ENCODE peak calls at places on chromosomes 12 and 14, in ten cellular contexts. R, E, N, V, Y, D, K, B, H and T are unnamed samples.

GRCh38 chr12:62840311-62840710 is 94.6 kb downstream of the PPM1H start:
- DNase-seq in R (no peak), E (no peak), N (peak), V (no peak), Y (no peak), D (peak), K (no peak), B (no peak), H (no peak), T (no peak)

GRCh38 chr14:54299393-54300363 is 97.1 kb upstream of the CDKN3 start:
- DNase-seq in R (no peak), E (no peak), N (no peak), V (peak), Y (no peak), D (peak), K (no peak), B (no peak), H (no peak), T (no peak)

GRCh38 chr14:68146812-68147211 is 327.2 kb downstream of the RAD51B start:
- DNase-seq in R (no peak), E (no peak), N (peak), V (no peak), Y (peak), D (no peak), K (no peak), B (no peak), H (no peak), T (no peak)

GRCh38 chr12:44531349-44531905 is 344.7 kb downstream of the NELL2 start:
- DNase-seq in R (no peak), E (no peak), N (no peak), V (no peak), Y (no peak), D (no peak), K (no peak), B (no peak), H (no peak), T (no peak)

GRCh38 chr12:20194171-20194570 is 174.2 kb upstream of the PDE3A start:
- DNase-seq in R (peak), E (no peak), N (no peak), V (no peak), Y (no peak), D (no peak), K (peak), B (peak), H (no peak), T (no peak)

GRCh38 chr12:58640314-58640713 is 280.0 kb downstream of the LRIG3 start:
- DNase-seq in R (no peak), E (no peak), N (peak), V (no peak), Y (no peak), D (no peak), K (no peak), B (no peak), H (no peak), T (no peak)

GRCh38 chr14:102967506-102967795 is 45.0 kb downstream of the AMN start:
- DNase-seq in R (no peak), E (no peak), N (no peak), V (no peak), Y (no peak), D (no peak), K (no peak), B (no peak), H (no peak), T (no peak)

GRCh38 chr14:90905531-90905930 is 89.3 kb upstream of the TTC7B start:
- DNase-seq in R (no peak), E (no peak), N (no peak), V (no peak), Y (no peak), D (no peak), K (no peak), B (no peak), H (no peak), T (no peak)

GRCh38 chr12:6570264-6570887 is 2.3 kb upstream of the NOP2 start:
- DNase-seq in R (peak), E (peak), N (peak), V (no peak), Y (peak), D (peak), K (peak), B (peak), H (no peak), T (peak)

DNA sequence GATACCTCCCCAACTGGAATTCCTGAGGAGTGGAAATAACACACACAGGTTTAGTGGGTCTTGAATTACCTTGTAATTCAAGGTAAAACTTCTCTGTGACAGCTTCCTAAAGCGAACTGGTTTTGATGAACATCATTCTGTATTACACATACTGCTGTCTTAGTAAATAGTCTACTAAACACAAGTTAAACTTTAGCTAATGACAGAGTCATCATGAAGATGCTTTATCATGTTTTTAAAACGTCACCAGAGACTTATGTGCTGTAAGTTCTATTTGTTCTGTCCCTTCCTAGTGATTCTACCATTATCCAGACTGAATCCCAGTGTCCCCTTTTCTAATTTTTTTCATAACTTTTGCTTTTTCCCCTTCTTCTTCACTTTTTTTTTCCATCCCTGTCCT is 11.6 kb upstream of the GXYLT1 start:
- DNase-seq in R (no peak), E (no peak), N (no peak), V (no peak), Y (no peak), D (no peak), K (no peak), B (no peak), H (no peak), T (no peak)
- H3K4me3 ChIP-seq in R (no peak), E (no peak), N (no peak), V (no peak), Y (no peak), D (no peak), K (no peak), B (no peak), H (no peak), T (no peak)

DNA sequence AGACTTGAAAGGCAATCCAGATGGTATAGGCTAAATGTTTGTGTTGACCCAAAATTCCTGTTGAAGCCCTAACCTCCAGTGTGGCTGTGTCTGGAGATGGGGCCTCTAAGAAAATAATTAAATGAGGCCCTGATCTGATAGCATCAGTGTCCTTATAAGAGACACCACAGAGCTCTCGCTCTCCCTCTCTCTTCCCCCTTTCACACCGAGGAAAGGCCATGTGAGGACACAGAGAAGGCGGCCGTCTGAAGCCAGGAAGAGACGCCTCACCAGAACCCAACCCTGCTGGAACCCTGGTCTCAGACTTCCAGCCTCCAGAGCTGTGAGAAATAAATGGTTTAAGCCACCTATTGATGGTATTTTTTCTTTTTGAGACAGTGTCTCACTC is 87.5 kb downstream of the SCARB1 start:
- DNase-seq in R (no peak), E (no peak), N (no peak), V (no peak), Y (no peak), D (no peak), K (no peak), B (no peak), H (no peak), T (no peak)
- H3K27ac ChIP-seq in R (no peak), E (no peak), N (peak), V (no peak), Y (no peak), D (no peak), K (no peak), B (no peak), H (no peak), T (no peak)

DNA sequence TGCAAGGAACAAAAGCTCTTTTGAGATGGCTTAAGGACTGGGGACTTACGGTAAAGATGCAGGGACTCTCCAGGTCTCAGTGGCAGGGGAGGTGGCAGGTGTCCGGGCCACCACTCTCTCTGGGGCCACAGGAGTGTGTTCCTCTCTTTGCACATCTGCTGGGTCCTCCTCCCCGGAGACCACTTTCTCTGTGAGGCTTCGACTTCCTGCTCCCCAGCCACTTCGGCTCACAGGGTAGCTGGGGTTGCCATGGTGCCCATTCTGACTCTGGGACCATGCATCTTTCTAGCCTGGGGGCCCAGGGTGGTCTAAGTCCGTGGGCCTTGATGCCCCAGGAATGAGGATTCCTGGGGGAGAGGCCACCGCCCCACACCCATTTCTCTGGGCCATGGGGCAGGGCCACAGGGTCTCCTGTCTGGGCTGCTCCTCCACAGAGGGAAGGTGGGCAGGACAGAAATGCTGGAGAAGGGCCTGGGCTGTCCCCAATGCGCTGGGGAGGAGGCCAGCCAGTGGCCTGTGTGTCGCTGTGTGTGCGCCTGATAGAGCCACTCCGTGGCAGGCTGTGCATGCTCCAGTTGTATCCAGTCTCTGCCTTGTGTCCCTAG is 38.5 kb downstream of the CCDC92 start:
- DNase-seq in R (no peak), E (no peak), N (no peak), V (no peak), Y (no peak), D (no peak), K (no peak), B (no peak), H (no peak), T (peak)
- TF ChIP-seq CTCF in R (no peak), E (no peak), N (no peak), V (no peak), Y (no peak), D (no peak), K (no peak), B (no peak), H (no peak), T (no peak)

GRCh38 chr12:26845057-26845666 is 12.2 kb upstream of the ITPR2 start:
- DNase-seq in R (peak), E (peak), N (peak), V (peak), Y (peak), D (peak), K (peak), B (peak), H (peak), T (peak)

GRCh38 chr12:26847431-26847830 is 14.4 kb upstream of the ITPR2 start:
- DNase-seq in R (no peak), E (no peak), N (no peak), V (no peak), Y (no peak), D (no peak), K (no peak), B (no peak), H (no peak), T (no peak)

GRCh38 chr12:26845984-26846383 is 13.0 kb upstream of the ITPR2 start:
- DNase-seq in R (no peak), E (no peak), N (no peak), V (no peak), Y (peak), D (peak), K (peak), B (peak), H (no peak), T (no peak)

GRCh38 chr12:26848156-26848825 is 15.3 kb upstream of the ITPR2 start:
- DNase-seq in R (no peak), E (no peak), N (no peak), V (no peak), Y (no peak), D (no peak), K (no peak), B (no peak), H (no peak), T (no peak)

GRCh38 chr12:26846419-26846818 is 13.4 kb upstream of the ITPR2 start:
- DNase-seq in R (no peak), E (no peak), N (no peak), V (no peak), Y (no peak), D (no peak), K (no peak), B (no peak), H (no peak), T (no peak)
- H3K4me3 ChIP-seq in R (no peak), E (no peak), N (no peak), V (no peak), Y (no peak), D (no peak), K (no peak), B (no peak), H (no peak), T (no peak)

GRCh38 chr12:121277367-121277744 is 19.2 kb downstream of the CAMKK2 start:
- DNase-seq in R (no peak), E (no peak), N (no peak), V (no peak), Y (no peak), D (no peak), K (no peak), B (no peak), H (no peak), T (no peak)
- H3K27ac ChIP-seq in R (no peak), E (no peak), N (peak), V (no peak), Y (no peak), D (no peak), K (no peak), B (no peak), H (no peak), T (no peak)

GRCh38 chr12:80472912-80473500 is 29.0 kb downstream of the PTPRQ start:
- DNase-seq in R (peak), E (no peak), N (peak), V (no peak), Y (no peak), D (peak), K (no peak), B (no peak), H (no peak), T (no peak)
- TF ChIP-seq CTCF in R (peak), E (peak), N (peak), V (peak), Y (peak), D (peak), K (no peak), B (no peak), H (peak), T (peak)

DNA sequence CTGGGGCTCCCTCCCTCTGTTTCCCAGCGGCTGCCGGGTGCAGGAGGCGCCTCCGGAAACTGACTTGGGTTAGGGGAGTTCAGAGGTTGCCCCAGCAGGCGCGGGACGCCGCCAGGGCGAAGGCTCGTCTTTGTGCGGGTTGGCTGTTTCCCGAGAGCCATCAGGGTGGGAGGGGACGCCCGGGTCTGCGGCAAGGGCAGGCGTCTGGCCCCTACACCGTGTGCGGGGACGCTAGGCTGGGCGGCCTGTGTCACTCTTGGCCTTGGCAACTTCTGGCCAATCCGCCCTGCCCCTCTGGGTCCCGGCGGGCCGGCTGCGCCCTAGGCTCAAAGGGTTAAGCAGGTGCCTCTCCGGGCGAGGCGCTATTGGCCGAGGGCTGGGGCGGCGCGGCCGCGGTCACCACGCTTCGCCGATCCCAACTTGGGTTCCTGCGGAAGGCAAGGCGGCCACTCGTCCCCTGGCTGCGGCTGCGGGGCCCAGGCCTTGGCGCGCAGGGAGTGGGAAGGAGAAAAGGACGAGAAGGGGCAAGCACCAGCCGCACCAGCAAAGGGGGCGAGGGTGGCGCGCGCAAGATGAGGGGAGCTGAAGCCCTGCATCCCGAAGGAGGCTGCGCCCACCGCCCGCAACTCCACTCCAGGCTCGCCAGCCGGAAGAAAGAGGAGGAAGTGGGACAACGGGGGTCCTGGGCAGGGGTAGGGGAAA is 5.6 kb upstream of the NPAS3 start:
- DNase-seq in R (peak), E (no peak), N (no peak), V (peak), Y (peak), D (no peak), K (no peak), B (no peak), H (peak), T (peak)
- H3K4me3 ChIP-seq in R (peak), E (peak), N (peak), V (peak), Y (peak), D (no peak), K (peak), B (peak), H (peak), T (peak)

GRCh38 chr14:32494566-32495434 is 165.7 kb downstream of the AKAP6 start:
- DNase-seq in R (no peak), E (no peak), N (no peak), V (no peak), Y (no peak), D (no peak), K (no peak), B (no peak), H (no peak), T (no peak)
- H3K27ac ChIP-seq in R (no peak), E (peak), N (no peak), V (peak), Y (no peak), D (no peak), K (no peak), B (no peak), H (peak), T (no peak)

DNA sequence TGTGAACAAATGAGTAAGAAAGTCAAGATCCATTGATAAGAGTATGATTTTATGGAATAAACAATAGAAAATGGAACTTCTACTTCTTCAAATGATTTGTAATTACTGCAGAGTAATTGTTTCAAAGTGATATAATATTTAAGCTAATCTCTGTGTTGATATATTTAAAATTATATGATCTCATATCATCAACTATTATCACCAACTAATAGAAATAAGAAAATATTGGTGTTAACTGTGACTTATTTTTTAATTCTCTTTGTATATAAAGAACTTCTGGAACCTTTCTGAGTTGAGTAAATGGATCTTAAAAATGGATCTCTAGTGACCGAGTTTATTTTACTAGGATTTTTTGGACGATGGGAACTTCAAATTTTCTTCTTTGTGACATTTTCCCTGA is at the start of gene OR4L1:
- DNase-seq in R (no peak), E (no peak), N (no peak), V (no peak), Y (no peak), D (no peak), K (no peak), B (no peak), H (no peak), T (no peak)
- TF ChIP-seq CTCF in R (no peak), E (no peak), N (no peak), V (no peak), Y (no peak), D (no peak), K (no peak), B (no peak), H (no peak), T (no peak)

GRCh38 chr12:124516850-124517249 is 50.6 kb downstream of the NCOR2 start:
- DNase-seq in R (no peak), E (no peak), N (no peak), V (no peak), Y (no peak), D (no peak), K (no peak), B (no peak), H (no peak), T (no peak)

GRCh38 chr12:124520258-124520657 is 47.2 kb downstream of the NCOR2 start:
- DNase-seq in R (no peak), E (peak), N (peak), V (peak), Y (peak), D (peak), K (no peak), B (peak), H (no peak), T (peak)

GRCh38 chr12:124517260-124518050 is 50.0 kb downstream of the NCOR2 start:
- DNase-seq in R (no peak), E (peak), N (peak), V (peak), Y (peak), D (no peak), K (peak), B (peak), H (peak), T (peak)

GRCh38 chr12:124519741-124520140 is 47.7 kb downstream of the NCOR2 start:
- DNase-seq in R (no peak), E (no peak), N (no peak), V (no peak), Y (no peak), D (no peak), K (no peak), B (no peak), H (no peak), T (no peak)

DNA sequence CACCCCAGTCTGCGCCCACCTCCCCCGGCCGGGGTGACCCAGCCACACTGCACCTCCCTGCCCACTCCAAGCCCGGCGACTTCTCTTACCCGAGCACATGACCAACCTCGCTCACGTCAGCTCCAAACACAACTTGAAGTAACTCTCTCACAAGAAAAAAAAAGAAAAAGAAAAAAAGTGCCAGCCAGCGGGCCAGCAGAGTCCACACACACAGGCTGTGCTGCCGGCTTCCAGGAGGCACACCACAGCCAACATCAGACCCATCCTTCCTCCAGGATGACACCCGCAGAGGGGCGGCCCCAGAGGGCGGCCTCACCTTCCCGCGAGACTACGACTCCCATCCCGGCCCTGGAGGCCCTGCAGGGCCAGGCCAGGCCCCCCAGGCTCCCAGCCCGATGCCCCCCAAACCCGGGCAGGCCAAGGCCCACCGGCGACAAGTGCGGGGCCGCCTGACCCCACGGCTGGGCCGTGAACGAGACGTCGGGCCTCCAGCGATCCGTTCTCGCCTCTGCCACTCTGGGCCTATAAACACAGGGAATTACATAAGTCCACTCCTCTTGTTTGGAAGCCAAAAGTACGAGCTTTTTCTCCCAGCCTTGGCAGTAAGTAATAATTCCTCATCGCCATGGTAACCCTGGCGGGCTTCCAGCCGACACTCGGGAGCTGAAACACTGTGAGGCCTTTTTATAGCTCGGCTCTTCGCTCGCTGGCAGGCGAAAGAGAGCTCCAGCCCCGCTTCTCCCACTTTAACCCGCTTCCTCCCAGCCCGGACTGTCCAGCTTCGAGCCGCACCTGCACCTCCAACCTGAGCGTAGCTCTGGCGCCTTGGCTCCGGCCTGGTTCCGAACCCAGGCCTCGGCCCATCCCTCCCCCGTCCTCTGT is 49.1 kb downstream of the NCOR2 start:
- DNase-seq in R (peak), E (peak), N (peak), V (peak), Y (peak), D (peak), K (peak), B (peak), H (peak), T (peak)
- H3K4me3 ChIP-seq in R (peak), E (peak), N (peak), V (peak), Y (no peak), D (peak), K (peak), B (peak), H (peak), T (peak)